ENCODE peak calls at places on chromosomes 3 and 15, in six cellular contexts. One of them, this sample, is unnamed.

GRCh38 chr15:101359365-101359947 is 64.4 kb upstream of the SNRPA1 start:
- DNase-seq in NB4: no peak
- DNase-seq in endothelial cell of umbilical vein: no peak
- DNase-seq in K562: no peak
- DNase-seq in GM12878: no peak
- DNase-seq in HepG2: no peak
- DNase-seq in this sample: no peak

GRCh38 chr3:31432897-31433678 is 99.6 kb upstream of the STT3B start:
- DNase-seq in K562: no peak
- DNase-seq in GM12878: no peak
- DNase-seq in endothelial cell of umbilical vein: peak
- DNase-seq in HepG2: no peak
- DNase-seq in NB4: no peak
- DNase-seq in this sample: no peak

GRCh38 chr3:104846270-104846669 is 520.4 kb upstream of the ALCAM start:
- DNase-seq in HepG2: no peak
- DNase-seq in endothelial cell of umbilical vein: no peak
- DNase-seq in GM12878: no peak
- DNase-seq in NB4: no peak
- DNase-seq in K562: no peak
- DNase-seq in this sample: no peak

GRCh38 chr3:179806177-179806576 is 153.3 kb downstream of the USP13 start:
- DNase-seq in endothelial cell of umbilical vein: no peak
- DNase-seq in K562: no peak
- DNase-seq in HepG2: no peak
- DNase-seq in NB4: no peak
- DNase-seq in GM12878: no peak
- DNase-seq in this sample: no peak

GRCh38 chr15:22978691-22979068 is 1.5 kb downstream of the CYFIP1 start:
- DNase-seq in endothelial cell of umbilical vein: no peak
- DNase-seq in K562: no peak
- DNase-seq in HepG2: no peak
- DNase-seq in GM12878: no peak
- DNase-seq in NB4: peak
- DNase-seq in this sample: peak

GRCh38 chr3:42830437-42831320 is 21.4 kb downstream of the ACKR2 start:
- DNase-seq in NB4: peak
- DNase-seq in GM12878: no peak
- DNase-seq in endothelial cell of umbilical vein: no peak
- DNase-seq in K562: peak
- DNase-seq in HepG2: peak
- DNase-seq in this sample: peak

GRCh38 chr3:129161860-129162271 is 1.0 kb upstream of the ISY1 start:
- DNase-seq in NB4: peak
- DNase-seq in K562: no peak
- DNase-seq in endothelial cell of umbilical vein: no peak
- DNase-seq in HepG2: peak
- DNase-seq in GM12878: no peak
- DNase-seq in this sample: no peak

GRCh38 chr15:83890584-83890983 is 236.7 kb downstream of the ADAMTSL3 start:
- DNase-seq in HepG2: no peak
- DNase-seq in endothelial cell of umbilical vein: peak
- DNase-seq in NB4: no peak
- DNase-seq in K562: no peak
- DNase-seq in GM12878: no peak
- DNase-seq in this sample: no peak

GRCh38 chr3:143301031-143301430 is 181.5 kb downstream of the CHST2 start:
- DNase-seq in HepG2: no peak
- DNase-seq in NB4: no peak
- DNase-seq in GM12878: no peak
- DNase-seq in K562: no peak
- DNase-seq in endothelial cell of umbilical vein: no peak
- DNase-seq in this sample: no peak

GRCh38 chr3:107416138-107416537 is 38.9 kb downstream of the CCDC54 start:
- DNase-seq in NB4: no peak
- DNase-seq in GM12878: no peak
- DNase-seq in K562: no peak
- DNase-seq in HepG2: no peak
- DNase-seq in endothelial cell of umbilical vein: no peak
- DNase-seq in this sample: no peak

GRCh38 chr3:31466866-31467265 is 65.9 kb upstream of the STT3B start:
- DNase-seq in GM12878: no peak
- DNase-seq in endothelial cell of umbilical vein: no peak
- DNase-seq in HepG2: no peak
- DNase-seq in K562: no peak
- DNase-seq in NB4: no peak
- DNase-seq in this sample: no peak

GRCh38 chr3:68162644-68163043 is 508.2 kb upstream of the SUCLG2 start:
- DNase-seq in GM12878: no peak
- DNase-seq in K562: no peak
- DNase-seq in endothelial cell of umbilical vein: no peak
- DNase-seq in NB4: no peak
- DNase-seq in HepG2: no peak
- DNase-seq in this sample: no peak

GRCh38 chr15:48352474-48353072 is 21.3 kb downstream of the DUT start:
- DNase-seq in NB4: peak
- DNase-seq in endothelial cell of umbilical vein: peak
- DNase-seq in HepG2: peak
- DNase-seq in K562: peak
- DNase-seq in GM12878: no peak
- DNase-seq in this sample: peak

GRCh38 chr3:18505056-18505455 is 79.9 kb upstream of the SATB1 start:
- DNase-seq in NB4: no peak
- DNase-seq in K562: no peak
- DNase-seq in GM12878: no peak
- DNase-seq in endothelial cell of umbilical vein: no peak
- DNase-seq in HepG2: no peak
- DNase-seq in this sample: no peak

GRCh38 chr3:119469378-119470189 is 821 bp downstream of the POGLUT1 start:
- DNase-seq in K562: no peak
- DNase-seq in HepG2: no peak
- DNase-seq in endothelial cell of umbilical vein: peak
- DNase-seq in GM12878: peak
- DNase-seq in NB4: peak
- DNase-seq in this sample: no peak

GRCh38 chr3:152969557-152970300 is 134.8 kb downstream of the P2RY1 start:
- DNase-seq in HepG2: peak
- DNase-seq in K562: no peak
- DNase-seq in endothelial cell of umbilical vein: no peak
- DNase-seq in GM12878: no peak
- DNase-seq in NB4: no peak
- DNase-seq in this sample: peak

GRCh38 chr3:53045784-53046170 is at the start of gene SFMBT1:
- DNase-seq in GM12878: no peak
- DNase-seq in HepG2: no peak
- DNase-seq in endothelial cell of umbilical vein: peak
- DNase-seq in NB4: peak
- DNase-seq in K562: peak
- DNase-seq in this sample: peak

GRCh38 chr3:31295150-31295765 is 237.5 kb upstream of the STT3B start:
- DNase-seq in HepG2: peak
- DNase-seq in endothelial cell of umbilical vein: no peak
- DNase-seq in NB4: no peak
- DNase-seq in GM12878: no peak
- DNase-seq in K562: no peak
- DNase-seq in this sample: no peak

GRCh38 chr15:48282186-48282585 is 49.0 kb upstream of the DUT start:
- DNase-seq in GM12878: no peak
- DNase-seq in NB4: no peak
- DNase-seq in K562: no peak
- DNase-seq in endothelial cell of umbilical vein: no peak
- DNase-seq in HepG2: no peak
- DNase-seq in this sample: no peak

GRCh38 chr3:120567370-120568197 is 28.6 kb upstream of the NDUFB4 start:
- DNase-seq in GM12878: no peak
- DNase-seq in HepG2: peak
- DNase-seq in NB4: peak
- DNase-seq in K562: no peak
- DNase-seq in endothelial cell of umbilical vein: peak
- DNase-seq in this sample: peak

GRCh38 chr3:70716832-70717231 is 404.4 kb upstream of the MDFIC2 start:
- DNase-seq in K562: no peak
- DNase-seq in GM12878: no peak
- DNase-seq in endothelial cell of umbilical vein: peak
- DNase-seq in NB4: peak
- DNase-seq in HepG2: no peak
- DNase-seq in this sample: no peak

GRCh38 chr3:36907911-36908646 is 36.8 kb downstream of the TRANK1 start:
- DNase-seq in GM12878: peak
- DNase-seq in NB4: peak
- DNase-seq in endothelial cell of umbilical vein: peak
- DNase-seq in HepG2: peak
- DNase-seq in K562: no peak
- DNase-seq in this sample: peak

DNA sequence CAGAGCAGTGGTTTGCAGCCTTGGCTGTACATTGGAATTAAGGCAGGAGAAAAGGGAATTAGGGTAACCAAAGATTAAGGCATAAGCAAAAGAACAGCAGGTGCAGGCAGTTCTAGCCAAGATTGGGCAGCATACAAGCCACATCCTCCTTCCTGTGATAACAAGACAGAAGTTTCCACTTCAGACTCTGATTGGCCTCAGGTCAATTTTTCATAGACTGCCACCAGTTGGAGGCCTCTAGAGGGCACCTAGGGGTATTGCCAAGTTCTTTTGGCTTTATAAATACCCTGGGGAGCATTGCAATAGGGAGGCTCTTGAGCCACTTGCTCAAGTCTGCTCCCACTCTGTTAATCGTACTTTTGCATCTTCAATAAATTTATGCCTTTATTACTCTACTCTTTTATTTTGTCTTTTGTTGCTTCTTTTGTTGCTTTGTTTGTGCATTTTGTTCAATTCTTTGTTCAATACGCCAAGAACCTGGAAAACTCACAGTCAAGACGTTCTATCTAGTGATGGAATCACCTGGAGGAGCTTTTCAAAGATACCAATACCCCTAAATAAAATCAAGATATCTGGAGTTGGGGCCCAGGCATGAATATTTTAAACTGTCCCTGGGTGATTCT is 32.2 kb upstream of the FMN1 start:
- DNase-seq in endothelial cell of umbilical vein: peak
- DNase-seq in K562: peak
- DNase-seq in NB4: peak
- DNase-seq in HepG2: no peak
- DNase-seq in GM12878: peak
- DNase-seq in this sample: peak
- TF ChIP-seq MYC in endothelial cell of umbilical vein: no peak
- TF ChIP-seq MYC in K562: no peak
- TF ChIP-seq MYC in NB4: no peak
- TF ChIP-seq MYC in HepG2: no peak
- TF ChIP-seq MYC in GM12878: no peak
- TF ChIP-seq MYC in this sample: no peak

DNA sequence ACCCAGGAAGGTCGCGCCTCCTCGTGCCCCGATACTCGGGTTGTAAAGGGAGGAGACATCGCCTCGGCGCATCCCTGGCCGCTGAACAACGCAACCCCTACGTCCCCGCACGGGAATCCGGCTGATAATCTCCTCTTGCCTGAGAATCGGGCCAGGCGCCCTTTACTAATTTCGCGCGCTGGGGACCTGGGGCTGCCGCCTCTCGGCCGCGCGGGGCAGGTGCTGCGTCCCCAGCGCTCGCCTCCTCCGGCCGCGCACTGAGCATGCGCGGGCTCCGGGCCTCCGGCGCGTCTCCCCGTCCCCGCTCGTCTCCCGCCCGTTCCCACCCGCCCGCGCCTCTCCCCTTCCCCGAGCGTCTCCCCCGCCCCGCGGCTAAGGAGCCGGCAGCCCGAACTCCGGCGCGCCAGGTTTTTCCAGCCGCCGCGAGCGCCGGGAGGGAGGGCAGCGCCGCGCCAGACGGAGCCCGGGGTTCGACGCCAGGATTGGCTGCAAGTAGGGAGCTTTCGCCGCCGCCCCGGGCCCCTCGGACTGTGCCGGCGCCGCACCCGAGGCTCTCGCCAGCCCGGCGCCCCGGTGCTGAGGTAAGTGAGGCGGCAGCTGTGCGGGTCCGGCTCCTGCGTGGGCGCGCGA is at the start of gene CNTN4:
- DNase-seq in GM12878: no peak
- DNase-seq in endothelial cell of umbilical vein: no peak
- DNase-seq in NB4: no peak
- DNase-seq in HepG2: peak
- DNase-seq in K562: no peak
- DNase-seq in this sample: peak
- TF ChIP-seq POLR2A in GM12878: no peak
- TF ChIP-seq POLR2A in endothelial cell of umbilical vein: no peak
- TF ChIP-seq POLR2A in NB4: no peak
- TF ChIP-seq POLR2A in HepG2: no peak
- TF ChIP-seq POLR2A in K562: no peak
- TF ChIP-seq POLR2A in this sample: no peak

GRCh38 chr3:170641510-170642236 is 55.8 kb upstream of the SLC7A14 start:
- DNase-seq in K562: no peak
- DNase-seq in HepG2: no peak
- DNase-seq in NB4: peak
- DNase-seq in endothelial cell of umbilical vein: no peak
- DNase-seq in GM12878: no peak
- DNase-seq in this sample: no peak
- TF ChIP-seq MYC in K562: no peak
- TF ChIP-seq MYC in HepG2: no peak
- TF ChIP-seq MYC in NB4: no peak
- TF ChIP-seq MYC in endothelial cell of umbilical vein: no peak
- TF ChIP-seq MYC in GM12878: no peak
- TF ChIP-seq MYC in this sample: no peak

GRCh38 chr3:136703429-136703828 is 48.7 kb downstream of the STAG1 start:
- DNase-seq in GM12878: no peak
- DNase-seq in HepG2: no peak
- DNase-seq in K562: no peak
- DNase-seq in endothelial cell of umbilical vein: no peak
- DNase-seq in NB4: no peak
- DNase-seq in this sample: no peak

GRCh38 chr3:136694321-136694720 is 57.9 kb downstream of the STAG1 start:
- DNase-seq in K562: no peak
- DNase-seq in GM12878: no peak
- DNase-seq in HepG2: no peak
- DNase-seq in endothelial cell of umbilical vein: no peak
- DNase-seq in NB4: no peak
- DNase-seq in this sample: no peak

GRCh38 chr3:136699271-136699828 is 52.8 kb downstream of the STAG1 start:
- DNase-seq in endothelial cell of umbilical vein: no peak
- DNase-seq in GM12878: no peak
- DNase-seq in HepG2: no peak
- DNase-seq in NB4: no peak
- DNase-seq in K562: no peak
- DNase-seq in this sample: no peak

GRCh38 chr3:136698361-136698760 is 53.8 kb downstream of the STAG1 start:
- DNase-seq in NB4: no peak
- DNase-seq in HepG2: no peak
- DNase-seq in endothelial cell of umbilical vein: no peak
- DNase-seq in GM12878: no peak
- DNase-seq in K562: no peak
- DNase-seq in this sample: no peak
- TF ChIP-seq POLR2A in NB4: no peak
- TF ChIP-seq POLR2A in HepG2: no peak
- TF ChIP-seq POLR2A in endothelial cell of umbilical vein: no peak
- TF ChIP-seq POLR2A in GM12878: no peak
- TF ChIP-seq POLR2A in K562: no peak
- TF ChIP-seq POLR2A in this sample: no peak

DNA sequence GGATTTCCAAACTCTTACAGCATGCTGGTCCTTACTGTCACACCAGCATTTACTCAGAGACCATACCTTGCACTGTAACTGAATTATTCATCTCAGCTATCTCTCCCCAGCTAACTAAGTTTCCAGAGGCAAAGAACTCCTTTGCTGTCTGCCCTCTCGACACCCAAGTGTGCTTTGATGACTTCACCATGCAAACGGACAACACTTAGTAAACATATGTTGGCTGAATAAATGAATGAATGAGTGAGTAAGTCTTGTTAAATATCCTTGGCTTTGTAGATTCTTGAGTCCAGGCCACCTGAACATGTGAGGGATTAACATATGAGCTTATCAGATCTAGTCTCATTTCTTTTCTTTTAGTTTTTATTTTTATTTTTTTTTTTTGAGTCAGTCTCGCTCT is 138.2 kb downstream of the PLD1 start:
- DNase-seq in K562: no peak
- DNase-seq in endothelial cell of umbilical vein: no peak
- DNase-seq in NB4: no peak
- DNase-seq in HepG2: no peak
- DNase-seq in GM12878: no peak
- DNase-seq in this sample: no peak
- TF ChIP-seq MYC in K562: no peak
- TF ChIP-seq MYC in endothelial cell of umbilical vein: no peak
- TF ChIP-seq MYC in NB4: no peak
- TF ChIP-seq MYC in HepG2: no peak
- TF ChIP-seq MYC in GM12878: no peak
- TF ChIP-seq MYC in this sample: no peak